ENCODE peak calls at places on chromosomes 3 and 15, in nine cellular contexts. R, M, Q, G, S, B, E, F and W are unnamed samples.

GRCh38 chr15:68791431-68792283 is 29.0 kb downstream of the ANP32A start:
- DNase-seq in E (peak), F (no peak), B (no peak), M (no peak), G (no peak), S (no peak), R (no peak), Q (peak), W (no peak)

GRCh38 chr15:57595011-57595866 is 3.5 kb downstream of the MYZAP start:
- DNase-seq in B (no peak), S (no peak), G (no peak), F (peak), Q (no peak), E (no peak), M (no peak), R (peak), W (peak)

GRCh38 chr3:122298239-122298638 is 26.8 kb upstream of the CSTA start:
- DNase-seq in Q (no peak), G (no peak), S (no peak), B (no peak), E (no peak), R (no peak), F (no peak), M (no peak), W (no peak)

GRCh38 chr15:96219681-96220080 is 110.8 kb upstream of the NR2F2 start:
- DNase-seq in B (no peak), S (no peak), F (no peak), G (no peak), E (no peak), M (no peak), Q (no peak), R (no peak), W (no peak)

GRCh38 chr15:64507293-64507802 is 47.0 kb downstream of the ZNF609 start:
- DNase-seq in S (no peak), B (no peak), Q (peak), R (peak), M (no peak), F (peak), G (peak), E (peak), W (peak)

GRCh38 chr3:141960731-141961130 is 84.3 kb downstream of the ATP1B3 start:
- DNase-seq in E (no peak), Q (no peak), B (no peak), F (no peak), S (no peak), M (no peak), R (no peak), G (no peak), W (peak)

GRCh38 chr15:25863067-25863967 is at the start of gene ATP10A:
- DNase-seq in G (no peak), F (peak), S (peak), Q (no peak), B (no peak), M (no peak), R (no peak), E (no peak), W (peak)

GRCh38 chr15:63430766-63431451 is 49.3 kb upstream of the CA12 start:
- DNase-seq in E (no peak), M (no peak), F (no peak), G (no peak), B (no peak), R (no peak), Q (no peak), S (no peak), W (peak)

GRCh38 chr3:48919215-48920138 is 835 bp downstream of the ARIH2 start:
- DNase-seq in F (no peak), R (peak), S (no peak), E (no peak), M (peak), B (peak), Q (peak), G (no peak), W (peak)

GRCh38 chr15:55552926-55553325 is 35.2 kb downstream of the PYGO1 start:
- DNase-seq in B (no peak), S (peak), G (peak), F (peak), Q (no peak), E (no peak), M (no peak), R (no peak), W (peak)

GRCh38 chr3:95705786-95706418 is 1108.5 kb upstream of the EPHA6 start:
- DNase-seq in F (no peak), R (no peak), E (no peak), B (no peak), G (no peak), M (no peak), S (no peak), Q (no peak), W (no peak)

GRCh38 chr3:152269423-152270144 is 855 bp downstream of the MBNL1 start:
- DNase-seq in B (peak), Q (peak), G (peak), R (peak), E (no peak), M (peak), F (no peak), S (no peak), W (peak)

GRCh38 chr3:183692436-183692835 is 5.2 kb upstream of the YEATS2 start:
- DNase-seq in E (no peak), G (no peak), S (no peak), Q (no peak), B (no peak), F (no peak), R (peak), M (no peak), W (no peak)

GRCh38 chr3:52028572-52028971 is 27.8 kb downstream of the DUSP7 start:
- DNase-seq in R (no peak), Q (no peak), F (peak), S (no peak), B (no peak), M (no peak), G (no peak), E (no peak), W (no peak)

GRCh38 chr15:60840306-60840702 is 361.4 kb upstream of the ICE2 start:
- DNase-seq in S (no peak), E (no peak), G (no peak), M (no peak), R (no peak), B (no peak), Q (no peak), F (no peak), W (peak)

GRCh38 chr15:70302360-70302759 is 204.6 kb upstream of the TLE3 start:
- DNase-seq in S (no peak), G (no peak), Q (no peak), R (no peak), E (no peak), B (no peak), M (no peak), F (no peak), W (no peak)
- TF ChIP-seq CTCF in S (no peak), G (no peak), Q (no peak), R (no peak), E (no peak), B (no peak), M (no peak), F (no peak), W (no peak)

DNA sequence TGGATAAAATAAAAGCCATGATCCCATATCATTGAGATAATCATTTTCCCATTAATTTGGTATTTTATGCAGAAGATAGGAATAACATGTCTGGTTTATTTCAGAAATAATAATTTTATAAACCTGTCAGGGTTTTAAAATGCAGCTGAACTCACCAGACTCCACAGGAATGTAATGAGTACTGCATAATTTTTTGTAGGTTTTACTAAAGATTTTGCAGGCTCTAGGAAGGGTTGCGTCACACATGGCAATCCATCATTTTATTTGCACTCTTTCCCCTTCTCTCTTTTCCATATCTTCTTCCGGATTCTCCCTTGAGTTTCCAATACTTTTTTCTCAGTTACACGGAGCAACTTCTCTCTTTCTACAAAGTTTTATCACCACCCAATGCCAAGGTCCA is 234.7 kb downstream of the NFKBIZ start:
- DNase-seq in E (no peak), B (no peak), S (no peak), M (no peak), F (no peak), R (no peak), Q (no peak), G (no peak), W (peak)
- TF ChIP-seq CTCF in E (no peak), B (no peak), S (no peak), M (no peak), F (no peak), R (no peak), Q (no peak), G (no peak), W (peak)

GRCh38 chr3:109118584-109118983 is 650 bp upstream of the MORC1 start:
- DNase-seq in Q (no peak), F (no peak), B (no peak), M (no peak), S (no peak), E (no peak), R (no peak), G (no peak), W (no peak)

GRCh38 chr3:109114746-109115145 is 3.2 kb downstream of the MORC1 start:
- DNase-seq in E (no peak), Q (no peak), M (no peak), R (no peak), B (no peak), G (no peak), F (no peak), S (no peak), W (no peak)

GRCh38 chr3:109113361-109113760 is 4.6 kb downstream of the MORC1 start:
- DNase-seq in R (no peak), F (no peak), E (no peak), B (no peak), G (no peak), S (no peak), Q (no peak), M (no peak), W (no peak)

GRCh38 chr3:109115451-109115850 is 2.5 kb downstream of the MORC1 start:
- DNase-seq in Q (no peak), B (no peak), R (no peak), G (no peak), S (no peak), M (no peak), F (no peak), E (no peak), W (no peak)

GRCh38 chr3:109117939-109118338 is at the start of gene MORC1:
- DNase-seq in M (peak), E (no peak), B (no peak), F (no peak), Q (no peak), G (peak), S (peak), R (no peak), W (no peak)
- TF ChIP-seq CTCF in M (no peak), E (no peak), B (no peak), F (no peak), Q (no peak), G (no peak), S (no peak), R (no peak), W (no peak)

GRCh38 chr3:71690222-71690821 is 34.9 kb downstream of the EIF4E3 start:
- DNase-seq in M (no peak), Q (no peak), F (no peak), S (no peak), E (no peak), G (no peak), B (no peak), R (no peak), W (peak)
- TF ChIP-seq CTCF in M (no peak), Q (no peak), F (no peak), S (no peak), E (no peak), G (no peak), B (no peak), R (no peak), W (no peak)

DNA sequence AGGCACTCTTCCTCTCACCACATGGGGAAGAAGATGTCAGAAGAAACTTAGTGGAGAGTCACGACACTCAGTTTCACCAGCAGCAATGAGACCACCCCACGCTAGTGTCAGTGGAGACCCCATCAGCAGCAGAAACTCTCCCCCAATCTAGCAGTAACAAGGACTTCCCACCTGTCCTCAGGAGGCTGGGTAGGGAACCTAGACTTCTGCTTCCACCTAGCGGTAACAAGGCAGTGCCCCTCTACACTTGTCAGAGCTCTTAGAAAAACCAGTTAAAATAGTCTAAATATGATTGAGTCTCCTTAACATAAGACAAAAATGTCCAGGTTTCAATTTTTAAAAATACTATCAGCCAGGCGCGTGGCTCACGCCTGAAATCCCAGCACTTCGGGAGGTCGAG is 57.3 kb downstream of the TRAT1 start:
- DNase-seq in M (no peak), Q (no peak), G (no peak), E (no peak), R (no peak), B (no peak), F (no peak), S (peak), W (no peak)
- TF ChIP-seq CTCF in M (no peak), Q (no peak), G (no peak), E (no peak), R (peak), B (no peak), F (no peak), S (no peak), W (no peak)

GRCh38 chr3:81998139-81998755 is 236.8 kb upstream of the GBE1 start:
- DNase-seq in F (no peak), M (no peak), G (no peak), Q (no peak), E (no peak), R (no peak), B (no peak), S (no peak), W (peak)

GRCh38 chr3:82000773-82001172 is 239.3 kb upstream of the GBE1 start:
- DNase-seq in G (no peak), S (peak), B (no peak), Q (no peak), F (no peak), R (no peak), E (no peak), M (no peak), W (no peak)

GRCh38 chr3:81989773-81990172 is 228.3 kb upstream of the GBE1 start:
- DNase-seq in M (no peak), B (no peak), R (no peak), F (no peak), E (no peak), Q (no peak), G (no peak), S (no peak), W (no peak)

GRCh38 chr3:82000350-82000749 is 238.9 kb upstream of the GBE1 start:
- DNase-seq in R (no peak), E (no peak), F (no peak), S (no peak), Q (no peak), G (no peak), M (no peak), B (no peak), W (no peak)

GRCh38 chr3:81995334-81995733 is 233.9 kb upstream of the GBE1 start:
- DNase-seq in F (no peak), M (no peak), Q (no peak), S (no peak), B (no peak), E (no peak), G (no peak), R (no peak), W (no peak)
- TF ChIP-seq CTCF in F (no peak), M (no peak), Q (no peak), S (no peak), B (no peak), E (no peak), G (peak), R (no peak), W (no peak)

DNA sequence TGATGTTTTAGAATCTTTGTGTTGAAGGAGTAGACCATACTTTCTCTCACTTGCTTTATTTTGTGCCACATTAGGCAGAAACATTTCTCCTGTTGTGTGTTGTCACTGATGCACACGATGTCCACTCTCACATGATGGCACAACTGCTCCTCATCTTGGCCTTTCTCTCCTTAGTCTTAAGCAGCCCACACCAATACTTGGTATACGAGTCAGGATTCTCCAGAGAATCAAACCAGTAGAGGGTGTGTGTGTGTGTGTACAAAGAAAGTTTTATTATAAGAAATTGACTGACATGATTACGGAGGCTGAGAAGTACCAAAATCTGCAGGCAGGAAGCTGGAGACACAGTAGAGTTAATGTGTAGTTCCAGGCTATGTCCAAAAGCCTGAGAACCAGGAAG is 187.1 kb downstream of the ALCAM start:
- DNase-seq in M (no peak), Q (no peak), B (no peak), S (no peak), R (no peak), G (no peak), F (no peak), E (no peak), W (peak)
- TF ChIP-seq CTCF in M (no peak), Q (no peak), B (no peak), S (no peak), R (no peak), G (no peak), F (no peak), E (no peak), W (no peak)

DNA sequence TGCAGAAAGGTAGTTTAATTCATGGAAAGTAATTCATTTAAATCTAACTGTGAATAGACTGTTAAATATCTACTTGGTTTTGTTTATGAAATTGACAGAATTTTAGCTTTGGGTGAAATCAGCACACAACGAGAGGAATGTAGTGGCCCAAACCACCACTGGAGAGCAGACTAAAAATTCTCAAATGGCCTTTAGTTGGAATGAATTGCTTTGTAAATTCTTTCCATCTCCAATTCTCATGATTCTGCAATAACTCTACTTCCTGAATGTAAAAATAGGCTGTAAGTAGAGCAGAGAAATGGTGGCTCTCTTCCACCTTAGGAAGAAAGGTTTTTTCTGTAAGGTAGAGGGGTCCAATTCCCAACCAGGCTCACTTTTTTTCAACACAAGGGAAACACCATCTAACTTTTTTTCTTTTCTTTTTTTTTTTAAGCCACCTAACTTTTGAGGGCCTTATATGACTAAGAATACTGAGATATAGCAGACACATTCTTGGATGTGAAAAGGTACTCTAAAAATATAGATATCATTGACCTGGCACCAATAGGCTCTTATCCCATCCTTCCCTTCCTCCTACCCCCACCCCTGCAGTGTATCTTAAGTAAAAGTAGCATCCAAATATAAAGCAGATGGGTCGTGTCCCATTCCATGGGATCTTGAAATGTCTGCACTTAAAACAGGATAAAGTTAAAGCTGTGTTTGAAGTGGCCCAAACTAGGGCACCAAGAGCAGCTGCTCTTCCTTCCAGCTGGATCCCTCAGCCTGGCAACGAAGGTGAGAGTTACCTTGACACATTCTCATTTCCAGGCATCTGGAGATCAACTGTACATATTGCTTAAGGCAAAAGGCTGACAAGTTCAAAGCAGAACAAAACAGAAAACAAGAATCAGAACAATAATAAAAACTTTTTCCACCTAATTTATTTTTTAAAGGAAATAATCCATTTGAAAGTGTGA is 194.1 kb downstream of the TPRG1 start:
- DNase-seq in F (no peak), B (no peak), S (no peak), G (no peak), R (no peak), E (no peak), M (no peak), Q (no peak), W (peak)
- TF ChIP-seq CTCF in F (no peak), B (no peak), S (no peak), G (no peak), R (no peak), E (no peak), M (no peak), Q (no peak), W (peak)

GRCh38 chr3:24583004-24583403 is 88.4 kb upstream of the THRB start:
- DNase-seq in Q (no peak), S (no peak), G (no peak), F (no peak), M (no peak), E (no peak), R (no peak), B (no peak), W (peak)
- TF ChIP-seq CTCF in Q (peak), S (no peak), G (peak), F (peak), M (peak), E (no peak), R (peak), B (no peak), W (no peak)

DNA sequence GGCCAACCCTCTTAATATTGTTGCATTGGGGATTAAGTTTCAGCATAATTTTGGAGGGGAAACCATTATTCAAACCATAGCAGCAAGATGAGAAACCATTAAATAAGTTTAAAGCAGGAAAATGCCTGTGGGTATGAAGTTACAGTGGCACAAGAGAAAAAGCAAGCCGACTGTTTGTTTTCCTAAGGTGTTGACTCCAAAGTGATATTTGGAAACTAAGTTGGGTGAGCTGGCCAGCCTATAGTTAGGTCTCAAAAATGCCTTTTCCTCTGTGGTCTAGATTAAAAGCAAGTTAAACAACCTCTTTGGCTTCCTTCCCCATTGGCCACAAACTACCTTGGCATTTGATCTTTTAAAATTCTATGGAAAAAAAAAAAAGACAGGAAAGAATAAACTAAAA is 419.8 kb upstream of the AZI2 start:
- DNase-seq in F (no peak), E (no peak), B (no peak), G (no peak), R (no peak), S (no peak), Q (no peak), M (no peak), W (no peak)
- TF ChIP-seq CTCF in F (no peak), E (no peak), B (no peak), G (no peak), R (no peak), S (no peak), Q (no peak), M (no peak), W (no peak)